ENCODE peak calls at places on chromosomes 11 and 22, in five cellular contexts. One of them, this sample, is unnamed.

GRCh38 chr22:46233231-46233630 is 16.9 kb downstream of the CDPF1 start:
- DNase-seq in GM06990: no peak
- DNase-seq in mesothelial cell of epicardium: no peak
- DNase-seq in MCF 10A: peak
- DNase-seq in tibial artery: peak
- DNase-seq in this sample: no peak

GRCh38 chr22:31253949-31254348 is 38.3 kb downstream of the PIK3IP1 start:
- DNase-seq in GM06990: no peak
- DNase-seq in MCF 10A: peak
- DNase-seq in tibial artery: no peak
- DNase-seq in mesothelial cell of epicardium: peak
- DNase-seq in this sample: no peak

GRCh38 chr22:25970996-25971811 is 198.1 kb upstream of the SEZ6L start:
- DNase-seq in MCF 10A: no peak
- DNase-seq in tibial artery: no peak
- DNase-seq in mesothelial cell of epicardium: no peak
- DNase-seq in GM06990: no peak
- DNase-seq in this sample: no peak

GRCh38 chr22:50620861-50621490 is 7.0 kb downstream of the ARSA start:
- DNase-seq in mesothelial cell of epicardium: no peak
- DNase-seq in tibial artery: no peak
- DNase-seq in MCF 10A: peak
- DNase-seq in GM06990: peak
- DNase-seq in this sample: no peak

GRCh38 chr11:72789493-72790131 is 4.2 kb downstream of the STARD10 start:
- DNase-seq in GM06990: no peak
- DNase-seq in mesothelial cell of epicardium: no peak
- DNase-seq in MCF 10A: peak
- DNase-seq in tibial artery: no peak
- DNase-seq in this sample: no peak

GRCh38 chr11:72764503-72764902 is 12.3 kb upstream of the ARAP1 start:
- DNase-seq in tibial artery: no peak
- DNase-seq in MCF 10A: no peak
- DNase-seq in mesothelial cell of epicardium: no peak
- DNase-seq in GM06990: no peak
- DNase-seq in this sample: no peak

GRCh38 chr11:84812351-84813083 is 814.6 kb downstream of the DLG2 start:
- DNase-seq in GM06990: no peak
- DNase-seq in MCF 10A: no peak
- DNase-seq in tibial artery: no peak
- DNase-seq in mesothelial cell of epicardium: no peak
- DNase-seq in this sample: no peak

GRCh38 chr11:73969991-73970800 is 12.4 kb downstream of the UCP2 start:
- DNase-seq in mesothelial cell of epicardium: no peak
- DNase-seq in MCF 10A: no peak
- DNase-seq in GM06990: no peak
- DNase-seq in tibial artery: no peak
- DNase-seq in this sample: no peak

GRCh38 chr11:120941000-120941399 is 82.9 kb upstream of the TBCEL start:
- DNase-seq in tibial artery: no peak
- DNase-seq in mesothelial cell of epicardium: no peak
- DNase-seq in MCF 10A: no peak
- DNase-seq in GM06990: no peak
- DNase-seq in this sample: no peak

GRCh38 chr22:50307891-50308596 is 598 bp upstream of the PLXNB2 start:
- DNase-seq in GM06990: peak
- DNase-seq in MCF 10A: no peak
- DNase-seq in tibial artery: no peak
- DNase-seq in mesothelial cell of epicardium: no peak
- DNase-seq in this sample: no peak

GRCh38 chr11:90189011-90189410 is 33.8 kb downstream of the CHORDC1 start:
- DNase-seq in GM06990: no peak
- DNase-seq in mesothelial cell of epicardium: no peak
- DNase-seq in tibial artery: no peak
- DNase-seq in MCF 10A: no peak
- DNase-seq in this sample: no peak

GRCh38 chr11:14036495-14036894 is 74.0 kb downstream of the SPON1 start:
- DNase-seq in MCF 10A: peak
- DNase-seq in tibial artery: no peak
- DNase-seq in mesothelial cell of epicardium: no peak
- DNase-seq in GM06990: no peak
- DNase-seq in this sample: no peak

GRCh38 chr11:72848846-72849466 is 34.7 kb downstream of the ATG16L2 start:
- DNase-seq in MCF 10A: peak
- DNase-seq in mesothelial cell of epicardium: no peak
- DNase-seq in tibial artery: no peak
- DNase-seq in GM06990: no peak
- DNase-seq in this sample: no peak

GRCh38 chr11:32348502-32348901 is 86.8 kb downstream of the WT1 start:
- DNase-seq in mesothelial cell of epicardium: no peak
- DNase-seq in GM06990: no peak
- DNase-seq in tibial artery: no peak
- DNase-seq in MCF 10A: no peak
- DNase-seq in this sample: no peak

GRCh38 chr22:30026751-30027150 is 53.5 kb upstream of the HORMAD2 start:
- DNase-seq in mesothelial cell of epicardium: no peak
- DNase-seq in GM06990: no peak
- DNase-seq in MCF 10A: no peak
- DNase-seq in tibial artery: no peak
- DNase-seq in this sample: no peak

GRCh38 chr11:86769219-86769618 is 31.1 kb upstream of the PRSS23 start:
- DNase-seq in mesothelial cell of epicardium: no peak
- DNase-seq in tibial artery: no peak
- DNase-seq in GM06990: no peak
- DNase-seq in MCF 10A: no peak
- DNase-seq in this sample: no peak

GRCh38 chr11:71334191-71334590 is 81.8 kb upstream of the SHANK2 start:
- DNase-seq in mesothelial cell of epicardium: no peak
- DNase-seq in GM06990: no peak
- DNase-seq in MCF 10A: no peak
- DNase-seq in tibial artery: no peak
- DNase-seq in this sample: no peak

GRCh38 chr22:50444663-50445062 is 30.2 kb downstream of the SBF1 start:
- DNase-seq in tibial artery: no peak
- DNase-seq in GM06990: no peak
- DNase-seq in MCF 10A: peak
- DNase-seq in mesothelial cell of epicardium: no peak
- DNase-seq in this sample: no peak

GRCh38 chr11:129061466-129062194 is 119.0 kb upstream of the TP53AIP1 start:
- DNase-seq in GM06990: no peak
- DNase-seq in mesothelial cell of epicardium: no peak
- DNase-seq in MCF 10A: peak
- DNase-seq in tibial artery: no peak
- DNase-seq in this sample: no peak

GRCh38 chr11:134215836-134216235 is 7.9 kb downstream of the NCAPD3 start:
- DNase-seq in tibial artery: no peak
- DNase-seq in mesothelial cell of epicardium: no peak
- DNase-seq in MCF 10A: no peak
- DNase-seq in GM06990: no peak
- DNase-seq in this sample: no peak

GRCh38 chr22:42263944-42264343 is 6.5 kb downstream of the TCF20 start:
- DNase-seq in tibial artery: no peak
- DNase-seq in GM06990: no peak
- DNase-seq in mesothelial cell of epicardium: no peak
- DNase-seq in MCF 10A: no peak
- DNase-seq in this sample: no peak

GRCh38 chr11:1497600-1497999 is 11.0 kb upstream of the MOB2 start:
- DNase-seq in tibial artery: peak
- DNase-seq in MCF 10A: no peak
- DNase-seq in GM06990: no peak
- DNase-seq in mesothelial cell of epicardium: no peak
- DNase-seq in this sample: no peak

GRCh38 chr22:32926600-32926999 is 125.1 kb downstream of the TIMP3 start:
- DNase-seq in GM06990: no peak
- DNase-seq in tibial artery: no peak
- DNase-seq in mesothelial cell of epicardium: no peak
- DNase-seq in MCF 10A: peak
- DNase-seq in this sample: no peak

GRCh38 chr11:128857341-128857740 is 9.8 kb downstream of the KCNJ1 start:
- DNase-seq in mesothelial cell of epicardium: no peak
- DNase-seq in GM06990: no peak
- DNase-seq in tibial artery: no peak
- DNase-seq in MCF 10A: no peak
- DNase-seq in this sample: no peak

GRCh38 chr11:128194226-128194625 is 393.1 kb downstream of the ETS1 start:
- DNase-seq in GM06990: no peak
- DNase-seq in tibial artery: no peak
- DNase-seq in mesothelial cell of epicardium: no peak
- DNase-seq in MCF 10A: no peak
- DNase-seq in this sample: no peak

GRCh38 chr22:32043391-32043790 is 330 bp downstream of the SLC5A1 start:
- DNase-seq in mesothelial cell of epicardium: no peak
- DNase-seq in GM06990: no peak
- DNase-seq in tibial artery: no peak
- DNase-seq in MCF 10A: no peak
- DNase-seq in this sample: no peak

GRCh38 chr11:5689551-5689983 is at the start of gene TRIM22:
- DNase-seq in GM06990: peak
- DNase-seq in mesothelial cell of epicardium: no peak
- DNase-seq in tibial artery: peak
- DNase-seq in MCF 10A: peak
- DNase-seq in this sample: no peak

DNA sequence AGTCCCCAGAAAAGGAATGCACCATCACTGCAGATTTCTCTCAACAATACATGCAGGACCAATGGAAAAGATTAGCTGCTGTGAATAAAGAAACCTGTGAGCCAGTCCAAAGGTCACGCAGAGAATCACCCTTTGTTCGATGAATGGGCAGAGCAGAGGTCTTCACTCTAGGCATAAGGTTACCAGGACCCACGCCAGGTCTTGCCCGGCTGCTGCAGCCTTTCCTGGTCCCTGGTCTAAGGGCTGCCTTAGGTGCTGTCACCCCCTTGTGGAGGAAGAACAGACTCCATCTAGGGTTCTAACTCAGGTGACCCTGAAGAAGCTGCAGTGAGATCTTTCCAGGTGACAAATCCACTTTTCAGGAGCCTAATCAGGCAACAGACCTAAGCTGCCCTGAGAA is 29.0 kb upstream of the NAP1L4 start:
- DNase-seq in tibial artery: no peak
- DNase-seq in mesothelial cell of epicardium: no peak
- DNase-seq in GM06990: no peak
- DNase-seq in MCF 10A: peak
- DNase-seq in this sample: peak
- TF ChIP-seq CTCF in tibial artery: peak
- TF ChIP-seq CTCF in mesothelial cell of epicardium: no peak
- TF ChIP-seq CTCF in GM06990: peak
- TF ChIP-seq CTCF in MCF 10A: peak
- TF ChIP-seq CTCF in this sample: peak

GRCh38 chr11:27603376-27603775 is 96.8 kb upstream of the LIN7C start:
- DNase-seq in tibial artery: no peak
- DNase-seq in mesothelial cell of epicardium: no peak
- DNase-seq in MCF 10A: no peak
- DNase-seq in GM06990: no peak
- DNase-seq in this sample: no peak

GRCh38 chr11:27600656-27601055 is 94.1 kb upstream of the LIN7C start:
- DNase-seq in MCF 10A: no peak
- DNase-seq in tibial artery: no peak
- DNase-seq in GM06990: no peak
- DNase-seq in mesothelial cell of epicardium: no peak
- DNase-seq in this sample: no peak

GRCh38 chr11:27596388-27596787 is 89.8 kb upstream of the LIN7C start:
- DNase-seq in tibial artery: no peak
- DNase-seq in MCF 10A: no peak
- DNase-seq in mesothelial cell of epicardium: no peak
- DNase-seq in GM06990: no peak
- DNase-seq in this sample: no peak

GRCh38 chr11:27596802-27597201 is 90.2 kb upstream of the LIN7C start:
- DNase-seq in tibial artery: no peak
- DNase-seq in GM06990: no peak
- DNase-seq in mesothelial cell of epicardium: no peak
- DNase-seq in MCF 10A: no peak
- DNase-seq in this sample: no peak

DNA sequence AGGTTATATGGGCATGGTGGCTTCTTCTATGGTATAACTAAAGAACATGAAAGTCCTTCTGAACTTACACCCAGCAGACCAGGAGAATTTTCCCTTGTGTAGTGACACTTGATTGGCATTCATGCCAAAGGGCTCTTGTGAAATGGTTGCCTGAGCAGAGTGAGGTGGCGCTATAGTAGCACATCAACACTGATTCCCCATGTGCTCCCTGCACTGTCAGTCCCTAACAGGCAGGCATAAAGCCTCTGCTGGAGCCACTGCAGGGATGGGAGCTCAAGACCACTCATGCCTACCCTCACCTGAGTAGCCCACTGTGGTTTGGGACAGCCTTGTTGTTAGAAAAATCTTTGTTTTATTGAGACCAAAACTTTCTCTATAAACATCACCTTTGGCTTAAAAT is 92.6 kb upstream of the LIN7C start:
- DNase-seq in mesothelial cell of epicardium: no peak
- DNase-seq in GM06990: no peak
- DNase-seq in MCF 10A: peak
- DNase-seq in tibial artery: no peak
- DNase-seq in this sample: no peak
- TF ChIP-seq CTCF in mesothelial cell of epicardium: no peak
- TF ChIP-seq CTCF in GM06990: no peak
- TF ChIP-seq CTCF in MCF 10A: no peak
- TF ChIP-seq CTCF in tibial artery: no peak
- TF ChIP-seq CTCF in this sample: no peak

GRCh38 chr11:63277345-63277943 is 34.0 kb upstream of the SLC22A25 start:
- DNase-seq in mesothelial cell of epicardium: no peak
- DNase-seq in GM06990: no peak
- DNase-seq in MCF 10A: peak
- DNase-seq in tibial artery: no peak
- DNase-seq in this sample: no peak

GRCh38 chr11:63273685-63274084 is 30.3 kb upstream of the SLC22A25 start:
- DNase-seq in tibial artery: no peak
- DNase-seq in MCF 10A: no peak
- DNase-seq in mesothelial cell of epicardium: no peak
- DNase-seq in GM06990: no peak
- DNase-seq in this sample: no peak

GRCh38 chr11:63274776-63275175 is 31.4 kb upstream of the SLC22A25 start:
- DNase-seq in MCF 10A: peak
- DNase-seq in tibial artery: no peak
- DNase-seq in GM06990: no peak
- DNase-seq in mesothelial cell of epicardium: no peak
- DNase-seq in this sample: no peak
- TF ChIP-seq CTCF in MCF 10A: no peak
- TF ChIP-seq CTCF in tibial artery: no peak
- TF ChIP-seq CTCF in GM06990: no peak
- TF ChIP-seq CTCF in mesothelial cell of epicardium: no peak
- TF ChIP-seq CTCF in this sample: no peak

GRCh38 chr11:76233936-76234703 is 27.8 kb upstream of the WNT11 start:
- DNase-seq in tibial artery: peak
- DNase-seq in GM06990: peak
- DNase-seq in MCF 10A: peak
- DNase-seq in mesothelial cell of epicardium: peak
- DNase-seq in this sample: no peak

GRCh38 chr11:76236092-76237026 is 30.1 kb upstream of the WNT11 start:
- DNase-seq in tibial artery: peak
- DNase-seq in mesothelial cell of epicardium: no peak
- DNase-seq in GM06990: peak
- DNase-seq in MCF 10A: peak
- DNase-seq in this sample: peak

GRCh38 chr11:76237041-76237649 is 30.8 kb upstream of the WNT11 start:
- DNase-seq in MCF 10A: no peak
- DNase-seq in mesothelial cell of epicardium: no peak
- DNase-seq in GM06990: no peak
- DNase-seq in tibial artery: no peak
- DNase-seq in this sample: no peak

GRCh38 chr11:76234704-76235232 is 28.5 kb upstream of the WNT11 start:
- DNase-seq in tibial artery: peak
- DNase-seq in MCF 10A: no peak
- DNase-seq in mesothelial cell of epicardium: no peak
- DNase-seq in GM06990: no peak
- DNase-seq in this sample: no peak

GRCh38 chr11:76235233-76236091 is 29.2 kb upstream of the WNT11 start:
- DNase-seq in mesothelial cell of epicardium: peak
- DNase-seq in GM06990: peak
- DNase-seq in tibial artery: peak
- DNase-seq in MCF 10A: peak
- DNase-seq in this sample: peak
- TF ChIP-seq CTCF in mesothelial cell of epicardium: no peak
- TF ChIP-seq CTCF in GM06990: no peak
- TF ChIP-seq CTCF in tibial artery: no peak
- TF ChIP-seq CTCF in MCF 10A: no peak
- TF ChIP-seq CTCF in this sample: no peak

This sample was measured in progenitor cell of endocrine pancreas.